ENCODE peak calls at places on chromosomes 12 and 14, in six cellular contexts. Z, H, K, F, J and E are unnamed samples.

GRCh38 chr14:69685716-69686115 is 74.3 kb downstream of the SUSD6 start:
- DNase-seq in Z (no peak), H (no peak), K (no peak), F (no peak), J (no peak), E (no peak)

GRCh38 chr14:50666772-50667490 is 1.2 kb downstream of the SAV1 start:
- DNase-seq in Z (peak), H (peak), K (peak), F (no peak), J (peak), E (peak)

GRCh38 chr12:6552140-6552551 is 3.7 kb downstream of the IFFO1 start:
- DNase-seq in Z (no peak), H (no peak), K (no peak), F (no peak), J (no peak), E (no peak)

GRCh38 chr12:132430838-132431826 is 58.8 kb upstream of the FBRSL1 start:
- DNase-seq in Z (no peak), H (no peak), K (no peak), F (no peak), J (no peak), E (no peak)

GRCh38 chr12:38880288-38880687 is 25.1 kb downstream of the CPNE8 start:
- DNase-seq in Z (no peak), H (no peak), K (no peak), F (no peak), J (no peak), E (no peak)

GRCh38 chr14:104211242-104211641 is 72.9 kb downstream of the KIF26A start:
- DNase-seq in Z (no peak), H (no peak), K (no peak), F (no peak), J (no peak), E (no peak)

GRCh38 chr12:22409071-22409951 is 74.8 kb upstream of the ST8SIA1 start:
- DNase-seq in Z (no peak), H (peak), K (peak), F (peak), J (peak), E (peak)

GRCh38 chr12:52581481-52581880 is 7.8 kb upstream of the KRT74 start:
- DNase-seq in Z (no peak), H (no peak), K (no peak), F (no peak), J (no peak), E (no peak)

GRCh38 chr12:109302770-109303169 is 6.3 kb downstream of the FOXN4 start:
- DNase-seq in Z (no peak), H (no peak), K (no peak), F (no peak), J (no peak), E (no peak)

GRCh38 chr12:87406926-87407325 is 622.3 kb downstream of the C12orf50 start:
- DNase-seq in Z (no peak), H (no peak), K (no peak), F (no peak), J (no peak), E (no peak)

GRCh38 chr12:109464642-109465351 is 12.3 kb downstream of the KCTD10 start:
- DNase-seq in Z (no peak), H (no peak), K (no peak), F (no peak), J (no peak), E (no peak)

GRCh38 chr12:51254592-51254991 is 15.6 kb downstream of the SMAGP start:
- DNase-seq in Z (no peak), H (no peak), K (no peak), F (no peak), J (no peak), E (no peak)

GRCh38 chr12:32583535-32583934 is 95.6 kb upstream of the DNM1L start:
- DNase-seq in Z (no peak), H (no peak), K (no peak), F (no peak), J (no peak), E (no peak)

GRCh38 chr12:17304503-17305347 is 698.8 kb upstream of the LMO3 start:
- DNase-seq in Z (no peak), H (no peak), K (no peak), F (no peak), J (no peak), E (no peak)

GRCh38 chr12:9848899-9849298 is 20.3 kb downstream of the CLEC2B start:
- DNase-seq in Z (no peak), H (no peak), K (no peak), F (no peak), J (no peak), E (no peak)

GRCh38 chr12:65765436-65765813 is 58.9 kb upstream of the HMGA2 start:
- DNase-seq in Z (no peak), H (no peak), K (no peak), F (no peak), J (no peak), E (no peak)

GRCh38 chr12:14902465-14902864 is 16.8 kb upstream of the MGP start:
- DNase-seq in Z (no peak), H (no peak), K (no peak), F (no peak), J (no peak), E (no peak)

GRCh38 chr14:50260511-50260910 is 29.1 kb upstream of the SOS2 start:
- DNase-seq in Z (peak), H (no peak), K (no peak), F (no peak), J (no peak), E (no peak)

GRCh38 chr12:12442548-12443071 is 85.7 kb downstream of the BORCS5 start:
- DNase-seq in Z (no peak), H (no peak), K (no peak), F (no peak), J (no peak), E (no peak)